ENCODE peak calls at places on chromosomes 2 and 18, in five cellular contexts. Q, B, Y, O and K are unnamed samples.

GRCh38 chr2:215948051-215948450 is 65.3 kb downstream of the MREG start:
- DNase-seq in Y (no peak), O (no peak), Q (no peak), B (no peak), K (no peak)

GRCh38 chr2:201559067-201559710 is 84.1 kb downstream of the TMEM237 start:
- DNase-seq in Y (no peak), B (no peak), O (no peak), Q (no peak), K (no peak)

GRCh38 chr2:223262946-223263345 is 211.0 kb downstream of the KCNE4 start:
- DNase-seq in B (peak; percentile 55), Y (peak; percentile 41), Q (no peak), O (no peak), K (no peak)

GRCh38 chr2:160696061-160696452 is 202.4 kb upstream of the RBMS1 start:
- DNase-seq in Y (no peak), O (no peak), B (no peak), Q (no peak), K (no peak)

GRCh38 chr2:119319593-119319992 is 47.0 kb downstream of the C2orf76 start:
- DNase-seq in B (no peak), Q (no peak), O (no peak), Y (no peak), K (no peak)

GRCh38 chr2:75587954-75588587 is 27.3 kb upstream of the EVA1A start:
- DNase-seq in B (peak; percentile 87), Y (peak; percentile 95), O (peak; percentile 85), Q (no peak), K (no peak)

GRCh38 chr2:20065885-20066602 is 14.6 kb upstream of the LAPTM4A start:
- DNase-seq in Q (no peak), Y (peak; percentile 60), O (no peak), B (peak; percentile 73), K (no peak)

GRCh38 chr18:49878567-49878966 is 65.2 kb upstream of the ACAA2 start:
- DNase-seq in B (peak; percentile 52), O (no peak), Q (no peak), Y (peak; percentile 74), K (no peak)

GRCh38 chr2:166293984-166294383 is 81.8 kb downstream of the SCN9A start:
- DNase-seq in B (peak; percentile 42), Q (no peak), O (no peak), Y (peak; percentile 24), K (no peak)

GRCh38 chr2:32847734-32848133 is 99.0 kb upstream of the LTBP1 start:
- DNase-seq in O (no peak), B (no peak), Q (no peak), Y (no peak), K (no peak)

GRCh38 chr2:152827944-152828343 is 109.5 kb downstream of the ARL6IP6 start:
- DNase-seq in Q (no peak), B (no peak), Y (no peak), O (no peak), K (no peak)

GRCh38 chr2:227308784-227309183 is 16.3 kb upstream of the MFF start:
- DNase-seq in B (no peak), Q (no peak), O (no peak), Y (peak; percentile 27), K (no peak)

GRCh38 chr2:16625201-16625729 is 40.4 kb downstream of the CYRIA start:
- DNase-seq in O (no peak), Q (no peak), Y (no peak), B (no peak), K (no peak)

GRCh38 chr2:53075760-53076159 is 691.8 kb upstream of the CHAC2 start:
- DNase-seq in Y (no peak), O (no peak), B (no peak), Q (no peak), K (no peak)

GRCh38 chr2:127051116-127051779 is 55.7 kb downstream of the BIN1 start:
- DNase-seq in O (no peak), Y (no peak), B (no peak), Q (no peak), K (no peak)

GRCh38 chr18:49459404-49460171 is 857 bp downstream of the DYM start:
- DNase-seq in B (peak; percentile 59), O (no peak), Q (no peak), Y (peak; percentile 13), K (no peak)

GRCh38 chr2:128278979-128279378 is 39.7 kb downstream of the HS6ST1 start:
- DNase-seq in B (no peak), Q (no peak), Y (no peak), O (no peak), K (no peak)

GRCh38 chr2:239161711-239162140 is 239.1 kb downstream of the HDAC4 start:
- DNase-seq in B (no peak), Q (no peak), O (no peak), Y (no peak), K (no peak)

GRCh38 chr2:8031370-8031769 is 650.5 kb upstream of the ID2 start:
- DNase-seq in O (no peak), Q (no peak), Y (no peak), B (no peak), K (no peak)

GRCh38 chr2:213161759-213162514 is 10.5 kb upstream of the IKZF2 start:
- DNase-seq in Y (peak; percentile 75), O (no peak), Q (no peak), B (peak; percentile 54), K (no peak)

GRCh38 chr2:200635251-200635650 is 49.4 kb downstream of the AOX1 start:
- DNase-seq in B (no peak), O (no peak), Q (no peak), Y (no peak), K (no peak)

GRCh38 chr2:159755788-159756187 is 42.2 kb downstream of the CD302 start:
- DNase-seq in O (no peak), Y (peak; percentile 49), B (peak; percentile 79), Q (no peak), K (no peak)

GRCh38 chr2:33005057-33005456 is 58.3 kb downstream of the LTBP1 start:
- DNase-seq in O (no peak), Y (no peak), Q (no peak), B (no peak), K (no peak)

GRCh38 chr2:159807183-159808037 is 9.4 kb upstream of the CD302 start:
- DNase-seq in Y (peak; percentile 12), B (peak; percentile 75), Q (no peak), O (no peak), K (no peak)

GRCh38 chr2:54500404-54501147 is 44.4 kb downstream of the SPTBN1 start:
- DNase-seq in Y (no peak), Q (no peak), B (no peak), O (no peak), K (no peak)

GRCh38 chr2:232920055-232920454 is 50.0 kb downstream of the SNORC start:
- DNase-seq in B (no peak), O (no peak), Q (no peak), Y (no peak), K (no peak)

GRCh38 chr2:233489666-233490065 is 76.9 kb downstream of the USP40 start:
- DNase-seq in Y (peak; percentile 72), Q (no peak), O (peak; percentile 51), B (peak; percentile 11), K (no peak)